ENCODE peak calls at places on chromosomes 2 and 18, in five cellular contexts. D is hepatocyte; C is NB4; B is effector CD4-positive, alpha-beta T cell; U is stimulated activated CD4-positive, alpha-beta T cell treated with anti-CD3 and anti-CD28 coated beads, Interleukin-12 subunit alpha, Interleukin-12 subunit beta, amount 100 ng/mL, for 4 hours. V is an unnamed sample.

GRCh38 chr18:2921778-2922177 is 75.0 kb downstream of the EMILIN2 start:
- DNase-seq in D (no peak), C (no peak), B (no peak), U (no peak), V (no peak)

GRCh38 chr2:226792155-226792871 is 7.3 kb downstream of the IRS1 start:
- DNase-seq in D (peak; percentile 19), C (peak; percentile 28), B (no peak), U (no peak), V (no peak)

GRCh38 chr2:218805627-218806026 is 23.7 kb downstream of the CYP27A1 start:
- DNase-seq in D (peak; percentile 46), C (no peak), B (no peak), U (no peak), V (no peak)

GRCh38 chr2:86238354-86238753 is 39.1 kb downstream of the MRPL35 start:
- DNase-seq in D (no peak), C (peak; percentile 18), B (no peak), U (peak; percentile 40), V (no peak)

GRCh38 chr2:183000846-183001245 is 37.4 kb downstream of the NCKAP1 start:
- DNase-seq in D (peak; percentile 9), C (no peak), B (no peak), U (no peak), V (no peak)

GRCh38 chr2:4354678-4355077 is 651.3 kb downstream of the DCDC2C start:
- DNase-seq in D (peak; percentile 51), C (peak; percentile 56), B (no peak), U (no peak), V (no peak)

GRCh38 chr2:113175101-113175628 is 1.4 kb downstream of the PSD4 start:
- DNase-seq in D (no peak), C (peak; percentile 74), B (peak; percentile 45), U (peak; percentile 30), V (no peak)

GRCh38 chr2:218743072-218743471 is 32.4 kb downstream of the TTLL4 start:
- DNase-seq in D (no peak), C (peak; percentile 51), B (no peak), U (no peak), V (no peak)

GRCh38 chr2:182631299-182631698 is 84.8 kb upstream of the DNAJC10 start:
- DNase-seq in D (no peak), C (no peak), B (no peak), U (no peak), V (no peak)

GRCh38 chr2:174717273-174717672 is 47.0 kb downstream of the CHRNA1 start:
- DNase-seq in D (no peak), C (peak; percentile 73), B (no peak), U (no peak), V (no peak)

GRCh38 chr2:231223001-231223375 is 24.6 kb downstream of the ARMC9 start:
- DNase-seq in D (no peak), C (no peak), B (no peak), U (no peak), V (no peak)

GRCh38 chr18:25166113-25166512 is 185.9 kb downstream of the ZNF521 start:
- DNase-seq in D (no peak), C (no peak), B (no peak), U (no peak), V (no peak)

GRCh38 chr2:175540421-175540820 is 358.9 kb upstream of the ATP5MC3 start:
- DNase-seq in D (no peak), C (no peak), B (no peak), U (no peak), V (no peak)

GRCh38 chr18:10481831-10482230 is 27.4 kb downstream of the APCDD1 start:
- DNase-seq in D (no peak), C (no peak), B (no peak), U (no peak), V (no peak)

GRCh38 chr2:35099345-35099744 is 1256.2 kb upstream of the CRIM1 start:
- DNase-seq in D (no peak), C (peak; percentile 2), B (no peak), U (no peak), V (no peak)

GRCh38 chr2:30862054-30862651 is 54.9 kb upstream of the CAPN13 start:
- DNase-seq in D (peak; percentile 87), C (peak; percentile 74), B (peak; percentile 27), U (peak; percentile 20), V (peak; percentile 55)

GRCh38 chr2:54818226-54818625 is 94.8 kb downstream of the EML6 start:
- DNase-seq in D (no peak), C (no peak), B (no peak), U (no peak), V (no peak)

GRCh38 chr2:166239548-166239947 is 111.7 kb upstream of the SCN1A start:
- DNase-seq in D (no peak), C (no peak), B (no peak), U (no peak), V (no peak)